ENCODE peak calls at places on chromosomes 6 and 20, in eight cellular contexts. D is IMR-90, B is HCT116, C is GM12878, X is HepG2, L is H1, Y is SK-N-SH, Z is K562. O is an unnamed sample.

GRCh38 chr6:31545291-31545690 is 1.1 kb downstream of the ATP6V1G2 start:
- DNase-seq in B (no peak), C (no peak), D (no peak), L (no peak), X (no peak), Y (no peak), Z (no peak), O (no peak)

GRCh38 chr6:110567957-110568696 is 91.7 kb upstream of the SLC22A16 start:
- DNase-seq in C (no peak), Y (no peak), L (no peak), D (no peak), B (no peak), X (no peak), Z (no peak), O (no peak)

GRCh38 chr20:22836211-22836610 is 198.9 kb upstream of the SSTR4 start:
- DNase-seq in L (no peak), X (no peak), Z (no peak), C (no peak), D (no peak), B (no peak), Y (no peak), O (no peak)

GRCh38 chr6:50663806-50664205 is 49.5 kb upstream of the TFAP2D start:
- DNase-seq in Z (no peak), D (no peak), Y (no peak), B (no peak), L (no peak), C (no peak), X (no peak), O (no peak)

GRCh38 chr20:63978319-63979220 is 872 bp downstream of the SAMD10 start:
- DNase-seq in Y (peak; percentile 79), L (peak; percentile 89), B (no peak), Z (peak; percentile 86), C (no peak), X (peak; percentile 79), D (peak; percentile 43), O (no peak)

GRCh38 chr6:45979311-45979710 is 36.3 kb downstream of the CLIC5 start:
- DNase-seq in Z (no peak), L (no peak), Y (no peak), B (no peak), C (no peak), D (no peak), X (no peak), O (no peak)

GRCh38 chr20:8646716-8647115 is 422.2 kb upstream of the PLCB4 start:
- DNase-seq in L (no peak), Z (no peak), Y (no peak), B (no peak), D (peak; percentile 83), C (no peak), X (no peak), O (no peak)

GRCh38 chr6:122692175-122692598 is 82.0 kb downstream of the PKIB start:
- DNase-seq in Y (no peak), X (no peak), L (no peak), Z (no peak), C (no peak), B (no peak), D (peak; percentile 75), O (no peak)

GRCh38 chr20:49814057-49814675 is 1.5 kb downstream of the SLC9A8 start:
- DNase-seq in D (no peak), Y (no peak), X (no peak), L (no peak), Z (no peak), C (no peak), B (no peak), O (no peak)

GRCh38 chr20:15227102-15227501 is 889.7 kb upstream of the FLRT3 start:
- DNase-seq in B (no peak), Y (no peak), X (no peak), Z (no peak), L (no peak), D (no peak), C (no peak), O (no peak)

GRCh38 chr6:128246472-128246871 is 273.9 kb downstream of the PTPRK start:
- DNase-seq in Y (no peak), C (no peak), Z (no peak), D (no peak), B (no peak), X (no peak), L (no peak), O (no peak)

GRCh38 chr20:63054103-63054474 is 47.3 kb upstream of the BHLHE23 start:
- DNase-seq in B (no peak), Y (no peak), Z (no peak), L (peak; percentile 38), C (no peak), D (no peak), X (no peak), O (no peak)

GRCh38 chr6:166476061-166476591 is 93.4 kb upstream of the MPC1 start:
- DNase-seq in B (no peak), Z (no peak), D (no peak), Y (no peak), C (no peak), X (no peak), L (no peak), O (no peak)

GRCh38 chr6:57247603-57248002 is 25.5 kb upstream of the RAB23 start:
- DNase-seq in B (no peak), D (peak; percentile 72), X (no peak), C (no peak), L (no peak), Y (no peak), Z (no peak), O (no peak)

GRCh38 chr6:140078552-140079126 is 704.2 kb upstream of the CITED2 start:
- DNase-seq in X (no peak), C (no peak), Y (no peak), Z (no peak), B (no peak), L (no peak), D (peak; percentile 92), O (no peak)

DNA sequence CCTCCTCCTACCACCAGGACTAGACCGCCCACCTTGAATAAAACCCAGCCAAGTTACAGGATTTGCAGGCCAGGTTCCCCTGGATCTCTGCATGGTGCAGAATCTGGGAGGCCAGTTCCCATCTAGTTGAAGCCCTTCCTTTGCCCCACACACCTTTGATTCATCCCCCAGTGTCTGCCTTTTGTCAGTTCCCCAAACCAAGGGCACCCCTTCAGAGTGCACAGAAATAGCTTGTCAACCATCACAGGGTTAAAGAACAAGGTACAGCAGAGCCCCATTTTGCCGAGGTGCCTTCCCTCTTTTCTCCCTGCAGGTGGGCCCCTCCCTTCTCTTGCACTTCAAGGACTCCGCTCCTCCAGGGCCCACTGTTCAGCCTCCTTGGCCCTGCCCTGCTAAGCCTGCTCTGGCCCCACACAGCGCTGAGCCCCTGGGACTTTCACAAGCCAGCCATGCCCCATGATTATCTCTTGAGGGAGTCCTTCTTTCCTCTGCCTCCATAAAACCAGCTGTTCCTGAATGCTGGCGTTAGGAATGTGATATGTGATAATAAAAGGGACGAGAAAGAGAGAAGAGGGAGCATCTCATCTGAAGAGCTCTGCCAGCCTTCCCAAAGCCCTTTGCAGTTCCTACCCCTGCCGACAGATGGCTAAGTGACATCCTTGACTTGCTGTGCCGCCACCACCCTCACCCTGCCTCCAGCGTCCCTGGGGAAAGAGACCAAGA is 280.3 kb downstream of the CDC5L start:
- DNase-seq in X (peak; percentile 39), B (peak; percentile 29), Z (peak; percentile 54), C (no peak), L (peak; percentile 75), D (no peak), Y (no peak), O (peak; percentile 18)
- TF ChIP-seq RAD21 in X (peak; percentile 17), B (peak; percentile 55), Z (peak; percentile 58), C (peak; percentile 65), L (peak; percentile 67), D (peak; percentile 13), Y (no peak), O (peak; percentile 17)

GRCh38 chr20:61900376-61901293 is 165.0 kb downstream of the TAF4 start:
- DNase-seq in Z (no peak), L (no peak), X (peak; percentile 32), D (no peak), Y (no peak), C (no peak), B (no peak), O (no peak)
- TF ChIP-seq RAD21 in Z (no peak), L (no peak), X (no peak), D (no peak), Y (no peak), C (no peak), B (no peak), O (no peak)

GRCh38 chr20:48603116-48603818 is 224.5 kb downstream of the PREX1 start:
- DNase-seq in X (no peak), Y (no peak), B (no peak), D (no peak), C (no peak), Z (no peak), L (no peak), O (no peak)
- TF ChIP-seq RAD21 in X (no peak), Y (no peak), B (no peak), D (no peak), C (no peak), Z (no peak), L (no peak), O (no peak)

DNA sequence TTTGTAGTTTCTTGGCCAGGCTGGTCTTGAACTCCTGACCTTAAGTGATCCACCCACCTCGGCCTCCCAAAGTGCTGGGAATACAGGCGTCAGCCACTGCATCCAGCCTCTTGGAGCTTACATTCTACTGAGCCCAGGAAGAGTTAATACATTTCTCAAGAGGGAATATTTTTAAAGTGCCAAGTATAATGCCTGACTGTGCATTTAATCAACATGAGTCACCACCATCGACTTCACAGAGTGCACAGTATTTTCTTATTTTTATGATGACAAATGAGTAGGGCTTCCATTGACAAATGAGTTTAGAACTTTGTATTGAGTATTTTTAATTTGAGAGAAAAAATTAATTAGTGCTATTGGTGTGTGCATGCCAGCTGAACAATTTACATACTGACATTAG is 72.2 kb downstream of the SASH1 start:
- DNase-seq in L (no peak), C (no peak), D (peak; percentile 68), X (no peak), Y (no peak), Z (no peak), B (no peak), O (no peak)
- TF ChIP-seq RAD21 in L (no peak), C (no peak), D (no peak), X (no peak), Y (no peak), Z (no peak), B (no peak), O (no peak)

DNA sequence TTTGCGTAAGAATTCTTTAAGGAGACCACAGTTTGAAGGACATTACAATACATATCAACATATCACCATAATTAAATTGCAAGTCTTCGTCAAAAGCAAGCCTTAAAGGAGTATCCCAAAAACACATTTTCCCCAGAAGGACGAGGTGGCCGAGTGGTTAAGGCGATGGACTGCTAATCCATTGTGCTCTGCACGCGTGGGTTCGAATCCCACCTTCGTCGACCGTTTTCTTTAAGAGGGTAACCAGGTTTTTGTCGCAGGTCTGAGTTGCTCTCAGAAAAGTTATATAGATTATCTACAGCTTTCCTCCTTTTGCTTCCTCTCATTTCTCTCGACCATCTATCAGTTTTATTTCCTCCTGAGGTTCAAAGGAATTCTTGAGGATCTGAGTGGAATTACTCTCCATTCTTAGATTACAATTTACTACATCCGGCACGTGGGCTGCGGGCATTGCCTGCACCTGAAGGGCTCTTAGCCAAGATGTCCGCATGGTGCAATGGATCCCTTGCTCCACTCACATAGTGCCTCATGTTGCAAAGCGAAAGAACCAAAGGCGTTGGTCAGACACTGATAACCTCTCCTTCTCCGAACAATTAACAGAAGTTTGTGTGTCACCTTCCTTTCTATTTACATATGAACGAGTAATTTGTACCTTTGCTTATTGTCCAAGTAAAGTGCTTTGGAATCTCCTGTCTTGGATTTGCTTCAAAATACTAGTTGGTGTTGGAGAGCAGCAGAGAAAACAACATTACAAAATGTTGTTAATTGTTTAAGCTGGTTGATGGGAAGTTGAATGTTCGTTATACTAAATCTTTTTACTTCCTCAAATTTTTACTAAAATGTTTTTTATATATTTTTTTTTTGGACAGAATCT is 14.0 kb downstream of the POM121L2 start:
- DNase-seq in X (peak; percentile 42), Z (peak; percentile 94), Y (no peak), B (peak; percentile 70), C (no peak), D (peak; percentile 51), L (peak; percentile 89), O (peak; percentile 82)
- TF ChIP-seq RAD21 in X (no peak), Z (peak; percentile 18), Y (no peak), B (no peak), C (no peak), D (no peak), L (no peak), O (no peak)